ENCODE peak calls at places on chromosomes 5 and 9, in eight cellular contexts. P is colonic mucosa, A is Panc1, X is thoracic aorta, K is GM23248, R is endodermal cell, S is WERI-Rb-1, I is neural progenitor cell. Z is an unnamed sample.
A peak's percentile ranks its signal among the peaks of the same experiment; 100 is the strongest.

GRCh38 chr5:37757980-37758582 is 81.8 kb downstream of the GDNF start:
- DNase-seq in X (no peak), A (no peak), I (no peak), S (no peak), R (no peak), P (no peak), K (peak; percentile 32), Z (no peak)

GRCh38 chr5:175317872-175318271 is 126.1 kb downstream of the DRD1 start:
- DNase-seq in K (no peak), P (no peak), S (no peak), I (no peak), R (no peak), X (no peak), A (no peak), Z (no peak)

GRCh38 chr9:110767559-110768063 is 99.0 kb downstream of the MUSK start:
- DNase-seq in K (peak; percentile 57), R (no peak), S (no peak), P (no peak), A (no peak), X (no peak), I (no peak), Z (peak; percentile 46)

GRCh38 chr9:119284118-119284517 is 85.1 kb downstream of the BRINP1 start:
- DNase-seq in A (no peak), R (peak; percentile 82), S (peak; percentile 40), K (peak; percentile 55), X (no peak), P (no peak), I (peak; percentile 66), Z (no peak)

GRCh38 chr9:114484854-114485443 is 20.3 kb downstream of the WHRN start:
- DNase-seq in P (no peak), S (no peak), R (no peak), I (no peak), A (no peak), X (no peak), K (peak; percentile 88), Z (peak; percentile 63)

GRCh38 chr9:69104830-69105527 is 69.1 kb upstream of the TJP2 start:
- DNase-seq in X (no peak), A (no peak), P (peak; percentile 94), R (peak; percentile 85), I (no peak), K (no peak), S (no peak), Z (no peak)

GRCh38 chr9:108759835-108760234 is 96.0 kb downstream of the ACTL7B start:
- DNase-seq in I (no peak), P (no peak), K (no peak), X (no peak), S (no peak), A (no peak), R (no peak), Z (no peak)

GRCh38 chr9:34025062-34025461 is 23.6 kb downstream of the UBAP2 start:
- DNase-seq in I (no peak), X (no peak), S (no peak), K (peak; percentile 7), P (no peak), R (no peak), A (no peak), Z (no peak)

GRCh38 chr5:5683174-5683573 is 260.7 kb downstream of the ICE1 start:
- DNase-seq in R (peak; percentile 63), I (no peak), X (no peak), K (no peak), A (no peak), P (no peak), S (no peak), Z (no peak)

GRCh38 chr5:5675511-5675910 is 253.0 kb downstream of the ICE1 start:
- DNase-seq in P (no peak), R (no peak), I (no peak), K (no peak), A (no peak), S (no peak), X (no peak), Z (no peak)

GRCh38 chr5:5678909-5679308 is 256.4 kb downstream of the ICE1 start:
- DNase-seq in I (no peak), R (no peak), A (no peak), S (no peak), K (no peak), X (no peak), P (no peak), Z (no peak)

GRCh38 chr5:5676218-5676617 is 253.7 kb downstream of the ICE1 start:
- DNase-seq in K (no peak), I (no peak), X (no peak), P (no peak), S (no peak), A (no peak), R (no peak), Z (no peak)

GRCh38 chr5:5677738-5678137 is 255.3 kb downstream of the ICE1 start:
- DNase-seq in A (no peak), R (no peak), S (no peak), I (no peak), K (no peak), P (no peak), X (no peak), Z (no peak)
- H3K4me3 ChIP-seq in A (no peak overlapping the region), R (no peak overlapping the region), S (no peak overlapping the region), I (no peak overlapping the region), K (no peak overlapping the region), P (no peak overlapping the region), X (no peak overlapping the region), Z (no peak overlapping the region)

DNA sequence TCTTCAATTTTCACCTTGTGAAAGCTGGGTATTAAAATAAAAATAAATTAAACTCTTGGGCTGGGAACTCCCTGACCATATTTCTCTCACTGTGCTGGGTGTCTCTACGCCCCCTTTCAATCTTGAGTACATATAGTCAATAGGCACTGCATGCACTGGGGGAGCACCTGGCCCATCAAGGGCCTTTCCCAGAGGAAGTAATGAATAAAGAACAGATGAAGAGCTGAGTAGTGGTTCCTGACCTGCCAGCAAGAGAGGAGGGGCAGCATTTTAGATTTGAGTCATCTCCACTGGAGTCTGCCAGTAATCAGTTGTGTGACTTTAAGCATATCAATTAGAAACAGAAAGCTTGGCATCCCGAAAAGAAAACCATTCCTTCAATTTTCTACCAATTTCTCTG is 6.2 kb downstream of the MAPKAP1 start:
- DNase-seq in K (peak; percentile 68), I (no peak), X (no peak), S (no peak), A (no peak), P (no peak), R (peak; percentile 72), Z (no peak)
- H3K27ac ChIP-seq in K (peak overlapping the region; percentile 84), I (peak overlapping the region; percentile 21), X (no peak overlapping the region), S (no peak overlapping the region), A (no peak overlapping the region), P (no peak overlapping the region), R (no peak overlapping the region), Z (no peak overlapping the region)

GRCh38 chr9:35096035-35096849 is at the start of gene PIGO:
- DNase-seq in S (peak; percentile 92), K (peak; percentile 91), R (peak; percentile 97), I (peak; percentile 93), X (peak; percentile 58), A (no peak), P (peak; percentile 90), Z (peak; percentile 76)

GRCh38 chr9:35091536-35091935 is 4.9 kb downstream of the PIGO start:
- DNase-seq in K (no peak), X (no peak), I (no peak), A (no peak), S (no peak), R (no peak), P (no peak), Z (no peak)

GRCh38 chr9:35097573-35097972 is 1.2 kb upstream of the PIGO start:
- DNase-seq in R (no peak), S (no peak), P (no peak), I (no peak), X (no peak), K (no peak), A (no peak), Z (no peak)

GRCh38 chr9:35095175-35095574 is 1.2 kb downstream of the PIGO start:
- DNase-seq in A (no peak), I (no peak), K (no peak), X (no peak), P (no peak), R (no peak), S (no peak), Z (no peak)
- H3K4me3 ChIP-seq in A (peak overlapping the region; percentile 91), I (peak overlapping the region; percentile 84), K (no peak overlapping the region), X (no peak overlapping the region), P (no peak overlapping the region), R (peak overlapping the region; percentile 89), S (no peak overlapping the region), Z (no peak overlapping the region)

GRCh38 chr9:130054820-130055219 is 1.1 kb downstream of the GPR107 start:
- DNase-seq in R (no peak), K (no peak), X (no peak), A (no peak), S (no peak), I (no peak), P (no peak), Z (no peak)
- H3K27ac ChIP-seq in R (no peak overlapping the region), K (peak overlapping the region; percentile 78), X (peak overlapping the region; percentile 93), A (peak overlapping the region; percentile 93), S (no peak overlapping the region), I (no peak overlapping the region), P (no peak overlapping the region), Z (no peak overlapping the region)

GRCh38 chr9:135480942-135481315 is 1.3 kb downstream of the PPP1R26 start:
- DNase-seq in P (no peak), R (no peak), A (no peak), S (no peak), K (no peak), I (no peak), X (no peak), Z (no peak)
- H3K4me3 ChIP-seq in P (peak overlapping the region; percentile 94), R (peak overlapping the region; percentile 88), A (peak overlapping the region; percentile 64), S (peak overlapping the region; percentile 70), K (peak overlapping the region; percentile 80), I (peak overlapping the region; percentile 93), X (peak overlapping the region; percentile 95), Z (peak overlapping the region; percentile 69)

GRCh38 chr5:80206282-80206681 is 49.6 kb downstream of the SERINC5 start:
- DNase-seq in A (no peak), P (no peak), R (no peak), X (no peak), I (no peak), K (peak; percentile 89), S (no peak), Z (peak; percentile 81)

GRCh38 chr5:80210014-80210413 is 45.8 kb downstream of the SERINC5 start:
- DNase-seq in I (no peak), A (no peak), X (no peak), K (no peak), S (no peak), P (no peak), R (no peak), Z (no peak)

GRCh38 chr5:80207832-80208231 is 48.0 kb downstream of the SERINC5 start:
- DNase-seq in K (no peak), X (no peak), I (no peak), A (no peak), S (no peak), P (no peak), R (no peak), Z (no peak)

GRCh38 chr5:80211292-80211691 is 44.6 kb downstream of the SERINC5 start:
- DNase-seq in X (no peak), S (no peak), K (no peak), P (no peak), R (no peak), A (no peak), I (no peak), Z (no peak)

DNA sequence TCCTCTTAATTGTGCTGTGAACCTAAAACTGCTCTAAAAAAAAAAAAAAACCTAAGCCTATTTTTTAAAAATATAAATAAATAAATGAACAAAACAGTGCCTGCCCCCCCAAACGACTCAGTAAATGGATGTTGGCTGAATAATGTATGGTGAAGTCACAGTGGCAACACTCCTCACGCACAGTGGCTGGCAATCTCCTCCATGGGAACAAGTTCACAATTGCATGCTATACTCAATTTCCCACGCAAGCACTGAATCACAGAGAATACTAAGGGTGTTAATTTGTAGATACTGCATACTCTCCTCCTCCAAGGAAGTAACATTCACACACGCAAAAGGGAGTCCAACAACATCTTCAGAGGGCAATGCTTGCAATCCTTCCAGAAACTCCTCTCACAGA is 47.5 kb downstream of the SERINC5 start:
- DNase-seq in X (no peak), R (no peak), A (no peak), K (peak; percentile 41), P (no peak), S (no peak), I (no peak), Z (no peak)
- H3K27ac ChIP-seq in X (no peak overlapping the region), R (no peak overlapping the region), A (peak overlapping the region; percentile 31), K (no peak overlapping the region), P (no peak overlapping the region), S (no peak overlapping the region), I (no peak overlapping the region), Z (no peak overlapping the region)